ENCODE peak calls at places on chromosome 6, in nine cellular contexts. One of them, this sample, is unnamed.

GRCh38 chr6:41713161-41713649 is 22.2 kb downstream of the TFEB start:
- DNase-seq in SW480: peak; percentile 26
- DNase-seq in LHCN-M2: peak; percentile 61
- DNase-seq in midbrain: peak; percentile 66
- DNase-seq in A549: peak; percentile 77
- DNase-seq in EH: peak; percentile 65
- DNase-seq in fibroblast of lung: peak; percentile 63
- DNase-seq in Calu3: peak; percentile 85
- DNase-seq in LoVo: no peak
- DNase-seq in this sample: no peak

GRCh38 chr6:135904666-135905065 is 53.2 kb downstream of the PDE7B start:
- DNase-seq in SW480: no peak
- DNase-seq in LHCN-M2: no peak
- DNase-seq in midbrain: no peak
- DNase-seq in A549: no peak
- DNase-seq in EH: peak; percentile 36
- DNase-seq in fibroblast of lung: peak; percentile 79
- DNase-seq in Calu3: peak; percentile 0
- DNase-seq in LoVo: no peak
- DNase-seq in this sample: no peak

GRCh38 chr6:18263561-18264337 is 581 bp downstream of the DEK start:
- DNase-seq in SW480: peak; percentile 34
- DNase-seq in LHCN-M2: peak; percentile 26
- DNase-seq in midbrain: peak; percentile 88
- DNase-seq in A549: peak; percentile 28
- DNase-seq in EH: peak; percentile 75
- DNase-seq in fibroblast of lung: peak; percentile 56
- DNase-seq in Calu3: peak; percentile 48
- DNase-seq in LoVo: peak; percentile 46
- DNase-seq in this sample: peak; percentile 39

GRCh38 chr6:87718662-87719433 is 16.8 kb upstream of the AKIRIN2 start:
- DNase-seq in SW480: no peak
- DNase-seq in LHCN-M2: peak; percentile 31
- DNase-seq in midbrain: no peak
- DNase-seq in A549: no peak
- DNase-seq in EH: no peak
- DNase-seq in fibroblast of lung: no peak
- DNase-seq in Calu3: peak; percentile 17
- DNase-seq in LoVo: no peak
- DNase-seq in this sample: no peak

GRCh38 chr6:89021629-89022028 is 58.2 kb upstream of the RNGTT start:
- DNase-seq in SW480: no peak
- DNase-seq in LHCN-M2: no peak
- DNase-seq in midbrain: no peak
- DNase-seq in A549: no peak
- DNase-seq in EH: no peak
- DNase-seq in fibroblast of lung: no peak
- DNase-seq in Calu3: no peak
- DNase-seq in LoVo: no peak
- DNase-seq in this sample: no peak

GRCh38 chr6:156183678-156184077 is 593.5 kb upstream of the ARID1B start:
- DNase-seq in SW480: peak; percentile 18
- DNase-seq in LHCN-M2: no peak
- DNase-seq in midbrain: no peak
- DNase-seq in A549: no peak
- DNase-seq in EH: no peak
- DNase-seq in fibroblast of lung: no peak
- DNase-seq in Calu3: no peak
- DNase-seq in LoVo: no peak
- DNase-seq in this sample: no peak

GRCh38 chr6:112253842-112254816 is at the start of gene LAMA4:
- DNase-seq in SW480: peak; percentile 33
- DNase-seq in LHCN-M2: peak; percentile 44
- DNase-seq in midbrain: peak; percentile 39
- DNase-seq in A549: peak; percentile 5
- DNase-seq in EH: peak; percentile 80
- DNase-seq in fibroblast of lung: peak; percentile 87
- DNase-seq in Calu3: peak; percentile 59
- DNase-seq in LoVo: peak; percentile 28
- DNase-seq in this sample: peak; percentile 23

GRCh38 chr6:12113190-12113578 is 101.1 kb downstream of the HIVEP1 start:
- DNase-seq in SW480: no peak
- DNase-seq in LHCN-M2: peak; percentile 80
- DNase-seq in midbrain: no peak
- DNase-seq in A549: no peak
- DNase-seq in EH: peak; percentile 83
- DNase-seq in fibroblast of lung: peak; percentile 95
- DNase-seq in Calu3: no peak
- DNase-seq in LoVo: no peak
- DNase-seq in this sample: no peak

GRCh38 chr6:90326404-90327057 is 29.9 kb upstream of the BACH2 start:
- DNase-seq in SW480: no peak
- DNase-seq in LHCN-M2: no peak
- DNase-seq in midbrain: no peak
- DNase-seq in A549: no peak
- DNase-seq in EH: no peak
- DNase-seq in fibroblast of lung: no peak
- DNase-seq in Calu3: no peak
- DNase-seq in LoVo: no peak
- DNase-seq in this sample: no peak

GRCh38 chr6:62714112-62714511 is 428.1 kb upstream of the KHDRBS2 start:
- DNase-seq in SW480: no peak
- DNase-seq in LHCN-M2: no peak
- DNase-seq in midbrain: no peak
- DNase-seq in A549: no peak
- DNase-seq in EH: no peak
- DNase-seq in fibroblast of lung: no peak
- DNase-seq in Calu3: no peak
- DNase-seq in LoVo: no peak
- DNase-seq in this sample: no peak

GRCh38 chr6:36679043-36679821 is 718 bp downstream of the CDKN1A start:
- DNase-seq in SW480: peak; percentile 54
- DNase-seq in LHCN-M2: peak; percentile 72
- DNase-seq in midbrain: no peak
- DNase-seq in A549: no peak
- DNase-seq in EH: peak; percentile 64
- DNase-seq in fibroblast of lung: peak; percentile 57
- DNase-seq in Calu3: peak; percentile 65
- DNase-seq in LoVo: peak; percentile 30
- DNase-seq in this sample: peak; percentile 47

GRCh38 chr6:119653329-119653728 is 303.8 kb upstream of the MAN1A1 start:
- DNase-seq in SW480: peak; percentile 5
- DNase-seq in LHCN-M2: no peak
- DNase-seq in midbrain: no peak
- DNase-seq in A549: no peak
- DNase-seq in EH: no peak
- DNase-seq in fibroblast of lung: no peak
- DNase-seq in Calu3: no peak
- DNase-seq in LoVo: no peak
- DNase-seq in this sample: no peak

GRCh38 chr6:15017803-15018202 is 228.1 kb upstream of the JARID2 start:
- DNase-seq in SW480: no peak
- DNase-seq in LHCN-M2: no peak
- DNase-seq in midbrain: no peak
- DNase-seq in A549: no peak
- DNase-seq in EH: no peak
- DNase-seq in fibroblast of lung: no peak
- DNase-seq in Calu3: no peak
- DNase-seq in LoVo: no peak
- DNase-seq in this sample: no peak

GRCh38 chr6:113683968-113684367 is 173.2 kb upstream of the MARCKS start:
- DNase-seq in SW480: no peak
- DNase-seq in LHCN-M2: no peak
- DNase-seq in midbrain: no peak
- DNase-seq in A549: no peak
- DNase-seq in EH: no peak
- DNase-seq in fibroblast of lung: no peak
- DNase-seq in Calu3: no peak
- DNase-seq in LoVo: no peak
- DNase-seq in this sample: no peak

GRCh38 chr6:46044876-46045617 is 29.4 kb upstream of the CLIC5 start:
- DNase-seq in SW480: peak; percentile 29
- DNase-seq in LHCN-M2: peak; percentile 95
- DNase-seq in midbrain: no peak
- DNase-seq in A549: peak; percentile 18
- DNase-seq in EH: peak; percentile 71
- DNase-seq in fibroblast of lung: peak; percentile 89
- DNase-seq in Calu3: peak; percentile 54
- DNase-seq in LoVo: peak; percentile 71
- DNase-seq in this sample: no peak

GRCh38 chr6:131681585-131681984 is 19.6 kb downstream of the OR2A4 start:
- DNase-seq in SW480: no peak
- DNase-seq in LHCN-M2: no peak
- DNase-seq in midbrain: no peak
- DNase-seq in A549: no peak
- DNase-seq in EH: no peak
- DNase-seq in fibroblast of lung: no peak
- DNase-seq in Calu3: no peak
- DNase-seq in LoVo: no peak
- DNase-seq in this sample: no peak

GRCh38 chr6:120735641-120736040 is 598.6 kb downstream of the TBC1D32 start:
- DNase-seq in SW480: no peak
- DNase-seq in LHCN-M2: no peak
- DNase-seq in midbrain: no peak
- DNase-seq in A549: no peak
- DNase-seq in EH: no peak
- DNase-seq in fibroblast of lung: peak; percentile 20
- DNase-seq in Calu3: no peak
- DNase-seq in LoVo: no peak
- DNase-seq in this sample: no peak

GRCh38 chr6:100347901-100348550 is 116.7 kb downstream of the SIM1 start:
- DNase-seq in SW480: no peak
- DNase-seq in LHCN-M2: peak; percentile 78
- DNase-seq in midbrain: no peak
- DNase-seq in A549: no peak
- DNase-seq in EH: peak; percentile 83
- DNase-seq in fibroblast of lung: peak; percentile 89
- DNase-seq in Calu3: no peak
- DNase-seq in LoVo: no peak
- DNase-seq in this sample: no peak

GRCh38 chr6:156658186-156658585 is 119.0 kb upstream of the ARID1B start:
- DNase-seq in SW480: no peak
- DNase-seq in LHCN-M2: peak; percentile 11
- DNase-seq in midbrain: no peak
- DNase-seq in A549: no peak
- DNase-seq in EH: peak; percentile 81
- DNase-seq in fibroblast of lung: peak; percentile 98
- DNase-seq in Calu3: no peak
- DNase-seq in LoVo: no peak
- DNase-seq in this sample: no peak

GRCh38 chr6:6007311-6008113 is 787 bp upstream of the NRN1 start:
- DNase-seq in SW480: peak; percentile 52
- DNase-seq in LHCN-M2: peak; percentile 56
- DNase-seq in midbrain: no peak
- DNase-seq in A549: no peak
- DNase-seq in EH: no peak
- DNase-seq in fibroblast of lung: no peak
- DNase-seq in Calu3: no peak
- DNase-seq in LoVo: peak; percentile 64
- DNase-seq in this sample: peak; percentile 53

GRCh38 chr6:150142657-150143501 is at the start of gene PPP1R14C:
- DNase-seq in SW480: peak; percentile 63
- DNase-seq in LHCN-M2: no peak
- DNase-seq in midbrain: no peak
- DNase-seq in A549: no peak
- DNase-seq in EH: peak; percentile 30
- DNase-seq in fibroblast of lung: peak; percentile 51
- DNase-seq in Calu3: peak; percentile 51
- DNase-seq in LoVo: peak; percentile 52
- DNase-seq in this sample: peak; percentile 21

GRCh38 chr6:31965700-31966099 is 6.2 kb downstream of the DXO start:
- DNase-seq in SW480: no peak
- DNase-seq in LHCN-M2: no peak
- DNase-seq in midbrain: no peak
- DNase-seq in A549: no peak
- DNase-seq in EH: no peak
- DNase-seq in fibroblast of lung: no peak
- DNase-seq in Calu3: no peak
- DNase-seq in LoVo: no peak
- DNase-seq in this sample: no peak

GRCh38 chr6:100538086-100538485 is 73.4 kb upstream of the SIM1 start:
- DNase-seq in SW480: no peak
- DNase-seq in LHCN-M2: peak; percentile 39
- DNase-seq in midbrain: no peak
- DNase-seq in A549: no peak
- DNase-seq in EH: peak; percentile 24
- DNase-seq in fibroblast of lung: peak; percentile 23
- DNase-seq in Calu3: no peak
- DNase-seq in LoVo: no peak
- DNase-seq in this sample: no peak

GRCh38 chr6:47250302-47250701 is 59.4 kb downstream of the TNFRSF21 start:
- DNase-seq in SW480: no peak
- DNase-seq in LHCN-M2: no peak
- DNase-seq in midbrain: no peak
- DNase-seq in A549: no peak
- DNase-seq in EH: no peak
- DNase-seq in fibroblast of lung: no peak
- DNase-seq in Calu3: no peak
- DNase-seq in LoVo: no peak
- DNase-seq in this sample: no peak

GRCh38 chr6:161088676-161089328 is 97.2 kb downstream of the MAP3K4 start:
- DNase-seq in SW480: no peak
- DNase-seq in LHCN-M2: peak; percentile 30
- DNase-seq in midbrain: no peak
- DNase-seq in A549: no peak
- DNase-seq in EH: peak; percentile 40
- DNase-seq in fibroblast of lung: peak; percentile 46
- DNase-seq in Calu3: no peak
- DNase-seq in LoVo: no peak
- DNase-seq in this sample: no peak

This sample was measured in stimulated activated naive CD8-positive, alpha-beta T cell treated with anti-CD3 and anti-CD28 coated beads, Interleukin-15, amount 100 ng/mL, for 72 hours.